ENCODE peak calls at places on chromosomes 13 and 19, in eight cellular contexts. One of them, this sample, is unnamed.

GRCh38 chr13:68025604-68026003 is 795.5 kb upstream of the PCDH9 start:
- DNase-seq in fibroblast of mammary gland: no peak
- DNase-seq in Caco-2: no peak
- DNase-seq in testis: no peak
- DNase-seq in RWPE1: no peak
- DNase-seq in lower leg skin: no peak
- DNase-seq in psoas muscle: no peak
- DNase-seq in pancreas: no peak
- DNase-seq in this sample: no peak

GRCh38 chr13:83221813-83222241 is 660.4 kb downstream of the SLITRK1 start:
- DNase-seq in Caco-2: no peak
- DNase-seq in lower leg skin: no peak
- DNase-seq in testis: no peak
- DNase-seq in psoas muscle: no peak
- DNase-seq in RWPE1: peak; percentile 36
- DNase-seq in pancreas: no peak
- DNase-seq in fibroblast of mammary gland: peak; percentile 94
- DNase-seq in this sample: no peak

GRCh38 chr13:100273576-100273975 is 184.7 kb downstream of the PCCA start:
- DNase-seq in RWPE1: no peak
- DNase-seq in Caco-2: no peak
- DNase-seq in fibroblast of mammary gland: no peak
- DNase-seq in psoas muscle: no peak
- DNase-seq in lower leg skin: no peak
- DNase-seq in testis: no peak
- DNase-seq in pancreas: no peak
- DNase-seq in this sample: no peak

GRCh38 chr13:73082471-73082870 is 23.7 kb downstream of the KLF5 start:
- DNase-seq in lower leg skin: no peak
- DNase-seq in Caco-2: no peak
- DNase-seq in testis: no peak
- DNase-seq in pancreas: no peak
- DNase-seq in psoas muscle: no peak
- DNase-seq in RWPE1: no peak
- DNase-seq in fibroblast of mammary gland: no peak
- DNase-seq in this sample: no peak

GRCh38 chr13:106176103-106176502 is 359.4 kb downstream of the EFNB2 start:
- DNase-seq in fibroblast of mammary gland: peak; percentile 82
- DNase-seq in RWPE1: no peak
- DNase-seq in Caco-2: no peak
- DNase-seq in pancreas: no peak
- DNase-seq in psoas muscle: no peak
- DNase-seq in lower leg skin: no peak
- DNase-seq in testis: no peak
- DNase-seq in this sample: no peak

GRCh38 chr13:98981596-98982195 is 3.8 kb upstream of the DOCK9 start:
- DNase-seq in psoas muscle: no peak
- DNase-seq in pancreas: no peak
- DNase-seq in lower leg skin: no peak
- DNase-seq in testis: no peak
- DNase-seq in RWPE1: no peak
- DNase-seq in Caco-2: no peak
- DNase-seq in fibroblast of mammary gland: peak; percentile 22
- DNase-seq in this sample: no peak

GRCh38 chr19:35703343-35703742 is 1.0 kb upstream of the ZBTB32 start:
- DNase-seq in fibroblast of mammary gland: no peak
- DNase-seq in testis: no peak
- DNase-seq in Caco-2: no peak
- DNase-seq in psoas muscle: no peak
- DNase-seq in pancreas: no peak
- DNase-seq in lower leg skin: no peak
- DNase-seq in RWPE1: no peak
- DNase-seq in this sample: no peak

GRCh38 chr19:12331211-12331941 is 2.1 kb downstream of the ZNF563 start:
- DNase-seq in testis: peak; percentile 44
- DNase-seq in pancreas: no peak
- DNase-seq in Caco-2: peak; percentile 54
- DNase-seq in lower leg skin: no peak
- DNase-seq in psoas muscle: no peak
- DNase-seq in fibroblast of mammary gland: no peak
- DNase-seq in RWPE1: no peak
- DNase-seq in this sample: no peak

GRCh38 chr13:97134364-97135095 is 87.6 kb upstream of the MBNL2 start:
- DNase-seq in testis: no peak
- DNase-seq in Caco-2: no peak
- DNase-seq in lower leg skin: no peak
- DNase-seq in pancreas: no peak
- DNase-seq in RWPE1: no peak
- DNase-seq in psoas muscle: no peak
- DNase-seq in fibroblast of mammary gland: peak; percentile 60
- DNase-seq in this sample: no peak

DNA sequence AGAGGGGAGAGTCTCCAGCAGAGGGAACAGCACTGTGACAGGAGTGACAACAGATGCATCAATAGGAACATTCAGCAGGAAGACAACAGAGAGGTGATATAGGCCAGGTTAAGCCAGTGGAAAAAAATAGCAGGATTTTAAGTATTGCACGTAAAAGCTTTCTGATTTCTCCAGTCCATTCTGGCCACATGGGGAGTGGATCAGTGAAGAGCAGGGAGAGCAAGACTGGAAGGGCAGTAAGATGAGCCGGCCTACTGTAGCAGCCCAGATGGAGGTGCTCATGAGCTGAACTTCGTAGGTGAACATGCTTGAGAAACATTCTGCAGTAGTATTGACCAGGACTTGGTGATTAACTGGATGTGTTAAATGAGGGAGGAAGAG is 1.7 kb downstream of the UTP14C start:
- DNase-seq in psoas muscle: no peak
- DNase-seq in pancreas: no peak
- DNase-seq in RWPE1: no peak
- DNase-seq in lower leg skin: no peak
- DNase-seq in Caco-2: no peak
- DNase-seq in testis: no peak
- DNase-seq in fibroblast of mammary gland: no peak
- DNase-seq in this sample: no peak
- TF ChIP-seq CTCF in psoas muscle: no peak
- TF ChIP-seq CTCF in pancreas: no peak
- TF ChIP-seq CTCF in RWPE1: no peak
- TF ChIP-seq CTCF in lower leg skin: no peak
- TF ChIP-seq CTCF in Caco-2: no peak
- TF ChIP-seq CTCF in testis: no peak
- TF ChIP-seq CTCF in fibroblast of mammary gland: no peak
- TF ChIP-seq CTCF in this sample: no peak

GRCh38 chr19:49475995-49476880 is 2.2 kb downstream of the FLT3LG start:
- DNase-seq in pancreas: no peak
- DNase-seq in Caco-2: peak; percentile 76
- DNase-seq in fibroblast of mammary gland: no peak
- DNase-seq in RWPE1: no peak
- DNase-seq in testis: no peak
- DNase-seq in lower leg skin: no peak
- DNase-seq in psoas muscle: peak; percentile 73
- DNase-seq in this sample: no peak
- TF ChIP-seq CTCF in pancreas: no peak
- TF ChIP-seq CTCF in Caco-2: peak; percentile 45
- TF ChIP-seq CTCF in fibroblast of mammary gland: peak; percentile 39
- TF ChIP-seq CTCF in RWPE1: peak; percentile 25
- TF ChIP-seq CTCF in testis: peak; percentile 14
- TF ChIP-seq CTCF in lower leg skin: no peak
- TF ChIP-seq CTCF in psoas muscle: peak; percentile 8
- TF ChIP-seq CTCF in this sample: no peak

DNA sequence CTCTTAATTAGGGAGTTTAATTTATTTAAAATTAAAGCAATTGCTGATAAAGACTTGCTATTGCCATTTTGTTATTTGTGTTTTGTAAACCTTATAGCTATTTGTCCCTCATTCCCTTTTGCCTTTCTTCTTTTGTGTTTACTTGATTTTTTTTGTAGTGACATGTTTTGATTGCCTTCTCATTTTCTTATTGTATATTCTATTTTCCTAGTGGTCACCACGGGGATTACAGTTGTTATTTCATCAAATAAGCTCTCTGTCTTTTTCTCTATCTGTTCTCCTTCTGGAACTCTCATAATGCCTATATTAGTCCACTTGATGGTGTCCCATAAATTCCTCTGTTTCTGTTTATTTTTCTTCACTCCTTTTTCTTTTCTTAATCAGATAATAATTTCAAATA is 64.4 kb upstream of the FRY start:
- DNase-seq in lower leg skin: no peak
- DNase-seq in pancreas: no peak
- DNase-seq in Caco-2: no peak
- DNase-seq in testis: no peak
- DNase-seq in RWPE1: no peak
- DNase-seq in fibroblast of mammary gland: no peak
- DNase-seq in psoas muscle: no peak
- DNase-seq in this sample: no peak
- TF ChIP-seq CTCF in lower leg skin: no peak
- TF ChIP-seq CTCF in pancreas: no peak
- TF ChIP-seq CTCF in Caco-2: peak; percentile 30
- TF ChIP-seq CTCF in testis: no peak
- TF ChIP-seq CTCF in RWPE1: peak; percentile 7
- TF ChIP-seq CTCF in fibroblast of mammary gland: peak; percentile 26
- TF ChIP-seq CTCF in psoas muscle: no peak
- TF ChIP-seq CTCF in this sample: no peak

DNA sequence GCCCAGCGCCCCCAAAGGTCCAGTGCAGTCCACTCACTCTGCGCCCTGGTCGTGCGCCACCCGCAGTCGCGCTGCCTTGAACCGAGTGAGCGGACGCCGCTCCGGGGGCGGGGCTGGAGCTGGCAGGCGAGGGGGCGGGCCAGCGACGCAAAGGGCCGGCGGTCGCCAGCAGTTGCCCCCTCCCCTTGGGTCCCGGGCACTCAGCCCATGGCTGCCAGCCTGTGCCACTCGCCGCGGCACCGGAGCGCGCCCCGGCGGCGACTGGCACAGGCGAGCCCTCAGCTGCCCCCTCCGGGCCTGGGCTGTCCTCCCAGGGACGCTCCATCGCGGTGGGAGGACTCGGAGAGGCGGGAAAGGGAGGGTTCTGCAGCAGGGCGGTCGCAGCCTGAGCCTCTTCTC is at the start of gene S1PR5:
- DNase-seq in Caco-2: peak; percentile 38
- DNase-seq in RWPE1: no peak
- DNase-seq in testis: no peak
- DNase-seq in fibroblast of mammary gland: no peak
- DNase-seq in psoas muscle: no peak
- DNase-seq in pancreas: peak; percentile 77
- DNase-seq in lower leg skin: no peak
- DNase-seq in this sample: peak; percentile 5
- TF ChIP-seq CTCF in Caco-2: no peak
- TF ChIP-seq CTCF in RWPE1: no peak
- TF ChIP-seq CTCF in testis: no peak
- TF ChIP-seq CTCF in fibroblast of mammary gland: no peak
- TF ChIP-seq CTCF in psoas muscle: no peak
- TF ChIP-seq CTCF in pancreas: no peak
- TF ChIP-seq CTCF in lower leg skin: no peak
- TF ChIP-seq CTCF in this sample: no peak

GRCh38 chr19:14528419-14529253 is 758 bp upstream of the TECR start:
- DNase-seq in lower leg skin: no peak
- DNase-seq in RWPE1: no peak
- DNase-seq in Caco-2: no peak
- DNase-seq in fibroblast of mammary gland: peak; percentile 36
- DNase-seq in pancreas: no peak
- DNase-seq in psoas muscle: no peak
- DNase-seq in testis: no peak
- DNase-seq in this sample: no peak

GRCh38 chr19:14530005-14530348 is 583 bp downstream of the TECR start:
- DNase-seq in RWPE1: no peak
- DNase-seq in lower leg skin: no peak
- DNase-seq in Caco-2: peak; percentile 92
- DNase-seq in testis: peak; percentile 43
- DNase-seq in fibroblast of mammary gland: peak; percentile 34
- DNase-seq in pancreas: no peak
- DNase-seq in psoas muscle: no peak
- DNase-seq in this sample: no peak

GRCh38 chr19:14530505-14530904 is 1.1 kb downstream of the TECR start:
- DNase-seq in psoas muscle: no peak
- DNase-seq in lower leg skin: no peak
- DNase-seq in RWPE1: no peak
- DNase-seq in testis: no peak
- DNase-seq in fibroblast of mammary gland: no peak
- DNase-seq in pancreas: no peak
- DNase-seq in Caco-2: no peak
- DNase-seq in this sample: no peak

GRCh38 chr19:14526423-14526822 is 3.0 kb upstream of the TECR start:
- DNase-seq in psoas muscle: no peak
- DNase-seq in Caco-2: no peak
- DNase-seq in fibroblast of mammary gland: no peak
- DNase-seq in lower leg skin: no peak
- DNase-seq in RWPE1: no peak
- DNase-seq in testis: no peak
- DNase-seq in pancreas: no peak
- DNase-seq in this sample: no peak

GRCh38 chr19:14529254-14530004 is at the start of gene TECR:
- DNase-seq in lower leg skin: peak; percentile 100
- DNase-seq in Caco-2: peak; percentile 100
- DNase-seq in RWPE1: peak; percentile 99
- DNase-seq in pancreas: peak; percentile 99
- DNase-seq in psoas muscle: peak; percentile 100
- DNase-seq in fibroblast of mammary gland: peak; percentile 100
- DNase-seq in testis: peak; percentile 100
- DNase-seq in this sample: peak; percentile 98
- TF ChIP-seq CTCF in lower leg skin: no peak
- TF ChIP-seq CTCF in Caco-2: no peak
- TF ChIP-seq CTCF in RWPE1: no peak
- TF ChIP-seq CTCF in pancreas: no peak
- TF ChIP-seq CTCF in psoas muscle: no peak
- TF ChIP-seq CTCF in fibroblast of mammary gland: no peak
- TF ChIP-seq CTCF in testis: no peak
- TF ChIP-seq CTCF in this sample: no peak

GRCh38 chr19:56076413-56076998 is 44.6 kb downstream of the ZNF787 start:
- DNase-seq in RWPE1: peak; percentile 45
- DNase-seq in lower leg skin: no peak
- DNase-seq in testis: peak; percentile 69
- DNase-seq in pancreas: peak; percentile 69
- DNase-seq in fibroblast of mammary gland: peak; percentile 57
- DNase-seq in psoas muscle: no peak
- DNase-seq in Caco-2: peak; percentile 78
- DNase-seq in this sample: peak; percentile 75

GRCh38 chr19:56069642-56070041 is 51.5 kb downstream of the ZNF787 start:
- DNase-seq in lower leg skin: no peak
- DNase-seq in Caco-2: no peak
- DNase-seq in fibroblast of mammary gland: no peak
- DNase-seq in RWPE1: no peak
- DNase-seq in psoas muscle: no peak
- DNase-seq in testis: no peak
- DNase-seq in pancreas: no peak
- DNase-seq in this sample: no peak

GRCh38 chr19:56066152-56067023 is 54.7 kb downstream of the ZNF787 start:
- DNase-seq in RWPE1: peak; percentile 74
- DNase-seq in fibroblast of mammary gland: peak; percentile 38
- DNase-seq in Caco-2: peak; percentile 81
- DNase-seq in lower leg skin: no peak
- DNase-seq in testis: peak; percentile 79
- DNase-seq in pancreas: peak; percentile 91
- DNase-seq in psoas muscle: peak; percentile 79
- DNase-seq in this sample: peak; percentile 81

GRCh38 chr19:56071151-56071550 is 49.9 kb downstream of the ZNF787 start:
- DNase-seq in RWPE1: no peak
- DNase-seq in Caco-2: peak; percentile 39
- DNase-seq in fibroblast of mammary gland: no peak
- DNase-seq in pancreas: no peak
- DNase-seq in lower leg skin: no peak
- DNase-seq in psoas muscle: no peak
- DNase-seq in testis: no peak
- DNase-seq in this sample: peak; percentile 34
- TF ChIP-seq CTCF in RWPE1: no peak
- TF ChIP-seq CTCF in Caco-2: peak; percentile 27
- TF ChIP-seq CTCF in fibroblast of mammary gland: peak; percentile 27
- TF ChIP-seq CTCF in pancreas: no peak
- TF ChIP-seq CTCF in lower leg skin: no peak
- TF ChIP-seq CTCF in psoas muscle: no peak
- TF ChIP-seq CTCF in testis: no peak
- TF ChIP-seq CTCF in this sample: peak; percentile 30

This sample was measured in Calu3.